ENCODE peak calls at places on chromosomes 11 and 22, in eight cellular contexts. One of them, this sample, is unnamed.

GRCh38 chr11:118843518-118843917 is 40.2 kb upstream of the CXCR5 start:
- DNase-seq in colonic mucosa: no peak
- DNase-seq in fibroblast of the aortic adventitia: no peak
- DNase-seq in IMR-90: no peak
- DNase-seq in A673: no peak
- DNase-seq in body of pancreas: no peak
- DNase-seq in thoracic aorta: no peak
- DNase-seq in AG10803: no peak
- DNase-seq in this sample: no peak

GRCh38 chr11:65489061-65489705 is 9.7 kb upstream of the MALAT1 start:
- DNase-seq in A673: no peak
- DNase-seq in body of pancreas: no peak
- DNase-seq in thoracic aorta: peak; percentile 58
- DNase-seq in colonic mucosa: no peak
- DNase-seq in AG10803: peak; percentile 96
- DNase-seq in IMR-90: peak; percentile 90
- DNase-seq in fibroblast of the aortic adventitia: peak; percentile 82
- DNase-seq in this sample: peak; percentile 86

GRCh38 chr11:68632802-68633201 is 51.5 kb upstream of the GAL start:
- DNase-seq in colonic mucosa: peak; percentile 65
- DNase-seq in AG10803: peak; percentile 28
- DNase-seq in A673: peak; percentile 75
- DNase-seq in fibroblast of the aortic adventitia: peak; percentile 59
- DNase-seq in body of pancreas: peak; percentile 27
- DNase-seq in thoracic aorta: no peak
- DNase-seq in IMR-90: peak; percentile 70
- DNase-seq in this sample: peak; percentile 78

GRCh38 chr11:42770444-42771065 is 541.2 kb upstream of the API5 start:
- DNase-seq in thoracic aorta: no peak
- DNase-seq in A673: peak; percentile 78
- DNase-seq in colonic mucosa: peak; percentile 20
- DNase-seq in fibroblast of the aortic adventitia: no peak
- DNase-seq in body of pancreas: peak; percentile 24
- DNase-seq in AG10803: peak; percentile 26
- DNase-seq in IMR-90: no peak
- DNase-seq in this sample: peak; percentile 23

GRCh38 chr11:87127131-87127530 is 89.4 kb downstream of the TMEM135 start:
- DNase-seq in fibroblast of the aortic adventitia: no peak
- DNase-seq in A673: peak; percentile 89
- DNase-seq in body of pancreas: no peak
- DNase-seq in IMR-90: no peak
- DNase-seq in thoracic aorta: no peak
- DNase-seq in colonic mucosa: no peak
- DNase-seq in AG10803: no peak
- DNase-seq in this sample: no peak

GRCh38 chr11:46520971-46521745 is 72.7 kb downstream of the AMBRA1 start:
- DNase-seq in fibroblast of the aortic adventitia: peak; percentile 51
- DNase-seq in A673: peak; percentile 91
- DNase-seq in thoracic aorta: no peak
- DNase-seq in IMR-90: peak; percentile 75
- DNase-seq in AG10803: peak; percentile 63
- DNase-seq in body of pancreas: no peak
- DNase-seq in colonic mucosa: no peak
- DNase-seq in this sample: peak; percentile 62

GRCh38 chr11:105045897-105046296 is 762 bp upstream of the CARD16 start:
- DNase-seq in body of pancreas: no peak
- DNase-seq in IMR-90: no peak
- DNase-seq in thoracic aorta: no peak
- DNase-seq in AG10803: peak; percentile 49
- DNase-seq in fibroblast of the aortic adventitia: peak; percentile 46
- DNase-seq in A673: no peak
- DNase-seq in colonic mucosa: no peak
- DNase-seq in this sample: no peak

GRCh38 chr11:40293655-40294342 is 1165.7 kb downstream of the LRRC4C start:
- DNase-seq in A673: peak; percentile 99
- DNase-seq in colonic mucosa: peak; percentile 37
- DNase-seq in fibroblast of the aortic adventitia: peak; percentile 91
- DNase-seq in thoracic aorta: no peak
- DNase-seq in AG10803: peak; percentile 84
- DNase-seq in IMR-90: peak; percentile 92
- DNase-seq in body of pancreas: peak; percentile 69
- DNase-seq in this sample: peak; percentile 89

GRCh38 chr11:18727499-18728236 is 1.7 kb upstream of the IGSF22 start:
- DNase-seq in A673: peak; percentile 52
- DNase-seq in fibroblast of the aortic adventitia: peak; percentile 20
- DNase-seq in AG10803: peak; percentile 16
- DNase-seq in thoracic aorta: no peak
- DNase-seq in body of pancreas: peak; percentile 36
- DNase-seq in colonic mucosa: peak; percentile 47
- DNase-seq in IMR-90: peak; percentile 16
- DNase-seq in this sample: peak; percentile 32

GRCh38 chr11:118441770-118442169 is 5.5 kb downstream of the KMT2A start:
- DNase-seq in IMR-90: no peak
- DNase-seq in AG10803: no peak
- DNase-seq in A673: no peak
- DNase-seq in body of pancreas: no peak
- DNase-seq in colonic mucosa: no peak
- DNase-seq in thoracic aorta: no peak
- DNase-seq in fibroblast of the aortic adventitia: no peak
- DNase-seq in this sample: no peak

GRCh38 chr11:123526027-123526805 is 96.1 kb downstream of the GRAMD1B start:
- DNase-seq in A673: no peak
- DNase-seq in thoracic aorta: no peak
- DNase-seq in IMR-90: no peak
- DNase-seq in AG10803: no peak
- DNase-seq in fibroblast of the aortic adventitia: no peak
- DNase-seq in body of pancreas: no peak
- DNase-seq in colonic mucosa: no peak
- DNase-seq in this sample: no peak

GRCh38 chr11:45817191-45817590 is 12.2 kb downstream of the SLC35C1 start:
- DNase-seq in fibroblast of the aortic adventitia: no peak
- DNase-seq in AG10803: no peak
- DNase-seq in IMR-90: no peak
- DNase-seq in body of pancreas: no peak
- DNase-seq in thoracic aorta: no peak
- DNase-seq in A673: no peak
- DNase-seq in colonic mucosa: no peak
- DNase-seq in this sample: no peak

GRCh38 chr22:47401976-47402770 is 639.7 kb downstream of the TBC1D22A start:
- DNase-seq in AG10803: peak; percentile 22
- DNase-seq in body of pancreas: no peak
- DNase-seq in colonic mucosa: no peak
- DNase-seq in fibroblast of the aortic adventitia: no peak
- DNase-seq in thoracic aorta: no peak
- DNase-seq in A673: no peak
- DNase-seq in IMR-90: no peak
- DNase-seq in this sample: no peak

GRCh38 chr22:36641902-36642640 is 61.5 kb downstream of the CACNG2 start:
- DNase-seq in IMR-90: peak; percentile 36
- DNase-seq in A673: peak; percentile 75
- DNase-seq in fibroblast of the aortic adventitia: peak; percentile 37
- DNase-seq in AG10803: peak; percentile 68
- DNase-seq in thoracic aorta: no peak
- DNase-seq in body of pancreas: no peak
- DNase-seq in colonic mucosa: no peak
- DNase-seq in this sample: peak; percentile 30

GRCh38 chr11:94787798-94788197 is 19.6 kb downstream of the AMOTL1 start:
- DNase-seq in A673: no peak
- DNase-seq in body of pancreas: peak; percentile 73
- DNase-seq in colonic mucosa: no peak
- DNase-seq in fibroblast of the aortic adventitia: no peak
- DNase-seq in thoracic aorta: no peak
- DNase-seq in AG10803: no peak
- DNase-seq in IMR-90: no peak
- DNase-seq in this sample: no peak

GRCh38 chr11:96472085-96472484 is 82.3 kb downstream of the JRKL start:
- DNase-seq in IMR-90: no peak
- DNase-seq in fibroblast of the aortic adventitia: no peak
- DNase-seq in body of pancreas: no peak
- DNase-seq in AG10803: no peak
- DNase-seq in colonic mucosa: no peak
- DNase-seq in thoracic aorta: no peak
- DNase-seq in A673: peak; percentile 16
- DNase-seq in this sample: no peak

GRCh38 chr11:124812876-124813275 is 12.7 kb upstream of the MSANTD2 start:
- DNase-seq in A673: peak; percentile 29
- DNase-seq in AG10803: peak; percentile 21
- DNase-seq in IMR-90: no peak
- DNase-seq in colonic mucosa: no peak
- DNase-seq in fibroblast of the aortic adventitia: peak; percentile 56
- DNase-seq in body of pancreas: no peak
- DNase-seq in thoracic aorta: no peak
- DNase-seq in this sample: peak; percentile 28

GRCh38 chr11:75603791-75604736 is 42.0 kb downstream of the SERPINH1 start:
- DNase-seq in thoracic aorta: no peak
- DNase-seq in AG10803: peak; percentile 93
- DNase-seq in colonic mucosa: no peak
- DNase-seq in body of pancreas: no peak
- DNase-seq in A673: peak; percentile 90
- DNase-seq in IMR-90: peak; percentile 96
- DNase-seq in fibroblast of the aortic adventitia: peak; percentile 97
- DNase-seq in this sample: peak; percentile 94

GRCh38 chr11:110091995-110092576 is 1.1 kb upstream of the ZC3H12C start:
- DNase-seq in colonic mucosa: no peak
- DNase-seq in IMR-90: no peak
- DNase-seq in AG10803: peak; percentile 9
- DNase-seq in body of pancreas: no peak
- DNase-seq in fibroblast of the aortic adventitia: peak; percentile 40
- DNase-seq in A673: peak; percentile 31
- DNase-seq in thoracic aorta: no peak
- DNase-seq in this sample: no peak

GRCh38 chr11:80596291-80596810 is 1155.5 kb upstream of the TENM4 start:
- DNase-seq in fibroblast of the aortic adventitia: peak; percentile 55
- DNase-seq in colonic mucosa: no peak
- DNase-seq in AG10803: no peak
- DNase-seq in A673: no peak
- DNase-seq in thoracic aorta: no peak
- DNase-seq in IMR-90: peak; percentile 4
- DNase-seq in body of pancreas: no peak
- DNase-seq in this sample: no peak

GRCh38 chr11:41494716-41495115 is 35.3 kb upstream of the LRRC4C start:
- DNase-seq in thoracic aorta: no peak
- DNase-seq in colonic mucosa: no peak
- DNase-seq in IMR-90: no peak
- DNase-seq in A673: no peak
- DNase-seq in fibroblast of the aortic adventitia: no peak
- DNase-seq in body of pancreas: no peak
- DNase-seq in AG10803: no peak
- DNase-seq in this sample: no peak

GRCh38 chr11:131845255-131845654 is 474.8 kb downstream of the NTM start:
- DNase-seq in body of pancreas: no peak
- DNase-seq in IMR-90: no peak
- DNase-seq in colonic mucosa: no peak
- DNase-seq in AG10803: no peak
- DNase-seq in fibroblast of the aortic adventitia: no peak
- DNase-seq in thoracic aorta: no peak
- DNase-seq in A673: no peak
- DNase-seq in this sample: no peak

GRCh38 chr22:43337385-43337784 is 5.8 kb downstream of the SCUBE1 start:
- DNase-seq in IMR-90: no peak
- DNase-seq in fibroblast of the aortic adventitia: no peak
- DNase-seq in AG10803: no peak
- DNase-seq in colonic mucosa: no peak
- DNase-seq in A673: no peak
- DNase-seq in thoracic aorta: no peak
- DNase-seq in body of pancreas: no peak
- DNase-seq in this sample: peak; percentile 23

GRCh38 chr22:46513908-46514550 is 23.4 kb downstream of the CELSR1 start:
- DNase-seq in body of pancreas: no peak
- DNase-seq in IMR-90: no peak
- DNase-seq in colonic mucosa: no peak
- DNase-seq in AG10803: no peak
- DNase-seq in thoracic aorta: no peak
- DNase-seq in A673: no peak
- DNase-seq in fibroblast of the aortic adventitia: no peak
- DNase-seq in this sample: no peak

GRCh38 chr22:19232620-19233019 is 54.1 kb upstream of the SLC25A1 start:
- DNase-seq in A673: peak; percentile 24
- DNase-seq in body of pancreas: no peak
- DNase-seq in colonic mucosa: no peak
- DNase-seq in IMR-90: no peak
- DNase-seq in thoracic aorta: no peak
- DNase-seq in fibroblast of the aortic adventitia: no peak
- DNase-seq in AG10803: no peak
- DNase-seq in this sample: no peak

GRCh38 chr11:129324533-129325175 is 51.0 kb upstream of the BARX2 start:
- DNase-seq in IMR-90: no peak
- DNase-seq in thoracic aorta: no peak
- DNase-seq in body of pancreas: peak; percentile 64
- DNase-seq in AG10803: peak; percentile 14
- DNase-seq in A673: no peak
- DNase-seq in fibroblast of the aortic adventitia: no peak
- DNase-seq in colonic mucosa: peak; percentile 75
- DNase-seq in this sample: peak; percentile 38

GRCh38 chr11:64654439-64654838 is 63.4 kb downstream of the SLC22A12 start:
- DNase-seq in body of pancreas: no peak
- DNase-seq in AG10803: no peak
- DNase-seq in colonic mucosa: no peak
- DNase-seq in fibroblast of the aortic adventitia: no peak
- DNase-seq in A673: no peak
- DNase-seq in IMR-90: no peak
- DNase-seq in thoracic aorta: no peak
- DNase-seq in this sample: no peak

GRCh38 chr22:35450824-35451541 is 51.0 kb downstream of the MCM5 start:
- DNase-seq in AG10803: no peak
- DNase-seq in A673: no peak
- DNase-seq in fibroblast of the aortic adventitia: no peak
- DNase-seq in colonic mucosa: no peak
- DNase-seq in body of pancreas: no peak
- DNase-seq in IMR-90: no peak
- DNase-seq in thoracic aorta: no peak
- DNase-seq in this sample: no peak
- H3K4me3 ChIP-seq in AG10803: no peak overlapping the region
- H3K4me3 ChIP-seq in A673: no peak overlapping the region
- H3K4me3 ChIP-seq in fibroblast of the aortic adventitia: no peak overlapping the region
- H3K4me3 ChIP-seq in colonic mucosa: no peak overlapping the region
- H3K4me3 ChIP-seq in body of pancreas: no peak overlapping the region
- H3K4me3 ChIP-seq in IMR-90: no peak overlapping the region
- H3K4me3 ChIP-seq in thoracic aorta: no peak overlapping the region
- H3K4me3 ChIP-seq in this sample: no peak overlapping the region

GRCh38 chr11:88341852-88342251 is 4.3 kb upstream of the CTSC start:
- DNase-seq in A673: no peak
- DNase-seq in fibroblast of the aortic adventitia: no peak
- DNase-seq in body of pancreas: no peak
- DNase-seq in IMR-90: no peak
- DNase-seq in AG10803: no peak
- DNase-seq in thoracic aorta: no peak
- DNase-seq in colonic mucosa: no peak
- DNase-seq in this sample: no peak
- TF ChIP-seq CTCF in A673: no peak
- TF ChIP-seq CTCF in fibroblast of the aortic adventitia: no peak
- TF ChIP-seq CTCF in body of pancreas: no peak
- TF ChIP-seq CTCF in IMR-90: no peak
- TF ChIP-seq CTCF in AG10803: no peak
- TF ChIP-seq CTCF in thoracic aorta: no peak
- TF ChIP-seq CTCF in colonic mucosa: no peak
- TF ChIP-seq CTCF in this sample: no peak

GRCh38 chr22:27299181-27300085 is 502.1 kb downstream of the MN1 start:
- DNase-seq in body of pancreas: no peak
- DNase-seq in IMR-90: no peak
- DNase-seq in thoracic aorta: no peak
- DNase-seq in A673: peak; percentile 49
- DNase-seq in colonic mucosa: no peak
- DNase-seq in AG10803: no peak
- DNase-seq in fibroblast of the aortic adventitia: no peak
- DNase-seq in this sample: no peak
- H3K4me3 ChIP-seq in body of pancreas: no peak overlapping the region
- H3K4me3 ChIP-seq in IMR-90: no peak overlapping the region
- H3K4me3 ChIP-seq in thoracic aorta: no peak overlapping the region
- H3K4me3 ChIP-seq in A673: peak overlapping the region; percentile 27
- H3K4me3 ChIP-seq in colonic mucosa: no peak overlapping the region
- H3K4me3 ChIP-seq in AG10803: peak overlapping the region; percentile 7
- H3K4me3 ChIP-seq in fibroblast of the aortic adventitia: peak overlapping the region; percentile 31
- H3K4me3 ChIP-seq in this sample: peak overlapping the region; percentile 13

GRCh38 chr11:56624661-56625110 is 10.0 kb upstream of the OR5M1 start:
- DNase-seq in AG10803: peak; percentile 56
- DNase-seq in colonic mucosa: peak; percentile 27
- DNase-seq in body of pancreas: no peak
- DNase-seq in thoracic aorta: no peak
- DNase-seq in IMR-90: peak; percentile 34
- DNase-seq in A673: peak; percentile 84
- DNase-seq in fibroblast of the aortic adventitia: peak; percentile 42
- DNase-seq in this sample: peak; percentile 74
- TF ChIP-seq CTCF in AG10803: peak; percentile 49
- TF ChIP-seq CTCF in colonic mucosa: peak; percentile 42
- TF ChIP-seq CTCF in body of pancreas: peak; percentile 35
- TF ChIP-seq CTCF in thoracic aorta: peak; percentile 31
- TF ChIP-seq CTCF in IMR-90: peak; percentile 58
- TF ChIP-seq CTCF in A673: peak; percentile 68
- TF ChIP-seq CTCF in fibroblast of the aortic adventitia: peak; percentile 17
- TF ChIP-seq CTCF in this sample: peak; percentile 31

This sample was measured in cardiac fibroblast.